ENCODE peak calls at places on chromosomes 6 and 20, in four cellular contexts. O is GM12878, J is K562, R is HepG2. W is an unnamed sample.

GRCh38 chr20:5056801-5057599 is 55.7 kb upstream of the SLC23A2 start:
- DNase-seq in R (peak; percentile 69), J (peak; percentile 58), O (peak; percentile 38), W (peak; percentile 41)

GRCh38 chr6:160391419-160392116 is 43.4 kb downstream of the SLC22A3 start:
- DNase-seq in O (no peak), R (peak; percentile 73), J (no peak), W (no peak)

GRCh38 chr6:105781248-105781647 is 304.9 kb upstream of the PRDM1 start:
- DNase-seq in R (no peak), J (peak; percentile 21), O (no peak), W (no peak)

GRCh38 chr6:41964201-41964887 is 22.7 kb upstream of the CCND3 start:
- DNase-seq in O (no peak), J (no peak), R (no peak), W (no peak)

GRCh38 chr6:143569035-143569434 is 57.5 kb upstream of the FUCA2 start:
- DNase-seq in R (no peak), O (no peak), J (no peak), W (no peak)

GRCh38 chr20:38863024-38863851 is 57.7 kb downstream of the PPP1R16B start:
- DNase-seq in R (no peak), J (peak; percentile 26), O (peak; percentile 75), W (no peak)

GRCh38 chr20:51660741-51661608 is 107.2 kb downstream of the ATP9A start:
- DNase-seq in J (no peak), R (no peak), O (no peak), W (no peak)

GRCh38 chr6:169212436-169212835 is 41.2 kb downstream of the THBS2 start:
- DNase-seq in R (no peak), O (no peak), J (no peak), W (no peak)

GRCh38 chr20:23214903-23215302 is 128.8 kb upstream of the CD93 start:
- DNase-seq in O (no peak), R (no peak), J (no peak), W (no peak)

GRCh38 chr20:21395666-21396044 is 1.7 kb downstream of the NKX2-4 start:
- DNase-seq in O (no peak), J (no peak), R (no peak), W (peak; percentile 27)

GRCh38 chr6:57069920-57070331 is 20.1 kb upstream of the ZNF451 start:
- DNase-seq in J (peak; percentile 20), O (no peak), R (no peak), W (peak; percentile 21)

GRCh38 chr6:57069228-57069627 is 20.8 kb upstream of the ZNF451 start:
- DNase-seq in R (no peak), J (no peak), O (no peak), W (no peak)

GRCh38 chr6:57064809-57065208 is 18.3 kb downstream of the KIAA1586 start:
- DNase-seq in R (no peak), J (no peak), O (no peak), W (no peak)

GRCh38 chr6:57072108-57072507 is 17.9 kb upstream of the ZNF451 start:
- DNase-seq in J (no peak), O (no peak), R (no peak), W (no peak)

GRCh38 chr6:57068066-57068465 is 21.6 kb downstream of the KIAA1586 start:
- DNase-seq in O (no peak), J (no peak), R (no peak), W (no peak)
- TF ChIP-seq CREM in O (no peak), J (no peak), R (no peak), W (no peak)

DNA sequence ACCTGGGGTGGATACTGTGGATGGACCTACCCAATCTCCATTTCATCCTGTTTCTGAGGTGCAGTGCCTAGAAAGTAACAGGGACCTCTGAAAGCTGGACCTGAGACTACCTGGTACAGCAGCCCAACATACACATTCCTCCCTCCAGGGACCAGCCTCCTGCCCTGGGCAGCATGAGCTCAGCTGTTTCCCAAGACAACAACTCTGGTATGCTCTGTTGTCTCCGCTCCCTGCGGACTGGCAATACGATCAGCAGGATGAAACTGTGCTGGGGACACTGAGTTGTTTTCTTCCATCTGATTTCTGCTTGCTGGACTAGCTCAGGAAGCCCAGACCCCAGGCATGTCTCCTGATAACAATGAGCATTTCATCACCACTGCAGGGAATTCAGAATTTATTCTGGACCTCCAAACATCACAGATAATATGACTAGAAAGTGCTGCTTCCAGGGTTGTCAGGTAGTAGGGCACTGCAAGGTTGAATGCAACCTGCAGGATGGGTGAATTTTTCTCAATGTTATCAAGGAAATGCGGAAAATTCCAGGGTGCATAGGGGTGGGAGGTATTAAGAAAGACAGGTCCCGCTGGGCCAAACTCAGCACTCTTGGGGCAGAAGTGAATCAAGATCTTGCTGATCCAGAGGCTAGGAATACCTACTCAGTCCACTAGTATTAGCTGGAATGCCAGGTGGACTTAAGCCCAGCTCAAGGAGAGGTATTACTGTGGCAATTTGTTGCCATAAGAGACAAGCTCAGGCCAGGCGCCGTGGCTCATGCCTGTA is 38.9 kb upstream of the SLC4A11 start:
- DNase-seq in J (no peak), O (no peak), R (no peak), W (no peak)
- TF ChIP-seq CBFB in J (no peak), O (no peak), R (no peak), W (no peak)

DNA sequence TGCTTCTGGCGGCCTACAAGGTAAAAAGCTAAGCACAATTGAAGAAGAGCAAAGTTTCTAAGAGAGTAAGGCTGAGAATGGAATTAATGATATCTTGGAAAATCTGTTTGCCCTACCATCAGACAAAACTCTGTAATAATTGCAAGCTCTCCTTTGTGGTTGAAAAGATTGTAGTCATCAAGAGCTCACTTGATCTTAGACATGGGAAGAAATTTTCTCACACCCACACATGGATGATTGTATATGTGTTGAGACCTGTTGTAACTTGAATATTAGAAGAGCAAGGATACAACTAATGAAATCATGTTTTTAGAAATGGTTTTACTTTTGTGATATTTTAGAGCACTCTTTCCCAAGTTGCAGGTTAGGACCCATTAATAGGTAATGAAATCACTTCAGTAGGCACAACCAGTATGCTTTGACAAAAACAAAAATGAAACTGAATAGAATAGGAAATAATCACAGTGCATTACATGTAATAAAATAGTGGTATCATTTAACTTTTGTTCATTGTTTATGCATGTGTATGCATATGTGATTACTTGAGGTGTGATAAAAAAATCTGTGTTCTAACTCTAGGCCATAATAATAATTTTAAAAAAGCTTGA is 14.0 kb downstream of the DCBLD1 start:
- DNase-seq in J (no peak), O (no peak), R (no peak), W (no peak)
- TF ChIP-seq CREM in J (no peak), O (no peak), R (no peak), W (no peak)

GRCh38 chr20:47571426-47571825 is 69.7 kb downstream of the NCOA3 start:
- DNase-seq in O (no peak), R (no peak), J (no peak), W (no peak)

GRCh38 chr20:47572105-47572729 is 70.5 kb downstream of the NCOA3 start:
- DNase-seq in R (no peak), O (no peak), J (no peak), W (no peak)

GRCh38 chr20:47566269-47566668 is 64.6 kb downstream of the NCOA3 start:
- DNase-seq in O (no peak), R (no peak), J (peak; percentile 42), W (no peak)

GRCh38 chr20:47568837-47569410 is 67.2 kb downstream of the NCOA3 start:
- DNase-seq in R (no peak), O (no peak), J (no peak), W (no peak)

DNA sequence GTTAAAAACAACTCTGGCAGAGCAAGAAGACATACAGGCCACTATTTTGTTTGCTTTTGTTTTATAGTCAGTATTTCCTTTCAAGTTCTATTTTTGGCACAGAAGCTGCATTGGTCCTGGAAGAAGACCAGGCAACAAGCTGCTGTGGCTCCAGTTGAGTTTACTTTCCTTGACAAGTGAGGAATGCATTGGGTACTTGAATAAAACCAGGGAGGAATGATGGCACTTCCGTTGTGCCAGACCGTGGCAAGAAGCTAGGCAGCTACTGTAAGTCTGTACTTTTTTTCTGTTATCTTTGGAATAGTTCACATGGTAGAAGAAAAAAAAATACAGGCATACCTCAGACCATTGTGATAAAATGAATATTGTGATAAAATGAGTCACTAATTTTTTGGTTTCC is 66.3 kb downstream of the NCOA3 start:
- DNase-seq in R (peak; percentile 32), O (no peak), J (no peak), W (no peak)
- TF ChIP-seq CBFB in R (no peak), O (no peak), J (no peak), W (no peak)

GRCh38 chr6:139257821-139258398 is 33.9 kb downstream of the TXLNB start:
- DNase-seq in R (no peak), O (no peak), J (no peak), W (no peak)

GRCh38 chr6:139265512-139266190 is 26.1 kb downstream of the TXLNB start:
- DNase-seq in O (no peak), R (no peak), J (no peak), W (no peak)

GRCh38 chr6:139257291-139257690 is 34.5 kb downstream of the TXLNB start:
- DNase-seq in O (no peak), R (no peak), J (no peak), W (no peak)

DNA sequence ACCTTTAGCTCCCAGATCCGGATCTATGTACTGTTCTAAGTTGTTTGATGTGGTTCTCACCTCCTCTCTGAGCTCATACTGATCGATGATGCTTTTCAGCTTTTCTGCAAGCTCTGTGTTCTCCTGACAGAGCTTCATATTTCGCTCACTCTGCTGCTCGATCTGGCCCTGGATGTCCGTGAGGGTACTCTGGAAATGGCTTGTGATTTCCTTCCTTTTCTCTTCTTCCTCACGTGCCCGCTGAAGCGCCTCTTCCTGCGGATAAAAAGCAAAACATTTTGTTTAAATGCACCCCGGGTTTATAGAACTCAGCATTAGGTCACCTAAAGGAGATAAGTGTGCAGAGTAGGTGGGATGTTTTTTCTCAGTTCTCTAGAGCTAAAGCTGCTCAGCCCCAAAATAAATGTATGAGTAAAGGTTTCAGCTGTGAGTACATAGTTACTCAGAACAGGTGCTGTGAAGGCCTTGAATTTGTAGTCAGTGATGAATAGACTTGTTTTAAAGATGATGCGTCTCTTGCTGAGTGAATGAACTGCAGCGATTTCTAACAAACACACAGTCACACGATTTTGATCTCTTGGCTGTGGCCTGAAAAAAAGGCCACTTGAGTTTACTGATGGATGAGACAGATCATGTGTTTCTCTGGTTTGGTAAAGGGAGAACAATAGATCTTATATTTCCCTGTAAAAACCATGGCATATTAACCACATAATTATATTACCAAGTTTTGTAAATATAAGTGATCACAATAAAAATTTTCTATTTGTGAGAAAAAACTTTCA is 29.1 kb downstream of the TXLNB start:
- DNase-seq in R (no peak), J (no peak), O (no peak), W (no peak)
- TF ChIP-seq CREM in R (no peak), J (no peak), O (peak; percentile 54), W (no peak)